ENCODE peak calls at places on chromosomes 3 and 15, in six cellular contexts. One of them, this sample, is unnamed.

GRCh38 chr15:40858706-40859105 is 14.9 kb downstream of the SPINT1 start:
- DNase-seq in omental fat pad: no peak
- DNase-seq in WTC11: no peak
- DNase-seq in coronary artery: no peak
- DNase-seq in body of pancreas: peak; percentile 49
- DNase-seq in PC-3: no peak
- DNase-seq in this sample: no peak

GRCh38 chr3:132196113-132196512 is 121.1 kb upstream of the ACP3 start:
- DNase-seq in omental fat pad: no peak
- DNase-seq in WTC11: no peak
- DNase-seq in coronary artery: no peak
- DNase-seq in body of pancreas: no peak
- DNase-seq in PC-3: no peak
- DNase-seq in this sample: no peak

GRCh38 chr3:179544981-179545645 is 17.6 kb upstream of the ACTL6A start:
- DNase-seq in omental fat pad: no peak
- DNase-seq in WTC11: no peak
- DNase-seq in coronary artery: no peak
- DNase-seq in body of pancreas: no peak
- DNase-seq in PC-3: peak; percentile 52
- DNase-seq in this sample: no peak

GRCh38 chr15:72801590-72802345 is 18.2 kb upstream of the ADPGK start:
- DNase-seq in omental fat pad: no peak
- DNase-seq in WTC11: no peak
- DNase-seq in coronary artery: no peak
- DNase-seq in body of pancreas: no peak
- DNase-seq in PC-3: no peak
- DNase-seq in this sample: no peak

GRCh38 chr3:13414040-13414729 is 5.9 kb downstream of the NUP210 start:
- DNase-seq in omental fat pad: no peak
- DNase-seq in WTC11: no peak
- DNase-seq in coronary artery: no peak
- DNase-seq in body of pancreas: no peak
- DNase-seq in PC-3: peak; percentile 51
- DNase-seq in this sample: no peak

GRCh38 chr3:171200052-171201029 is 173.8 kb upstream of the SLC2A2 start:
- DNase-seq in omental fat pad: no peak
- DNase-seq in WTC11: no peak
- DNase-seq in coronary artery: no peak
- DNase-seq in body of pancreas: no peak
- DNase-seq in PC-3: no peak
- DNase-seq in this sample: no peak

GRCh38 chr3:10116138-10116460 is 624 bp downstream of the BRK1 start:
- DNase-seq in omental fat pad: no peak
- DNase-seq in WTC11: no peak
- DNase-seq in coronary artery: no peak
- DNase-seq in body of pancreas: no peak
- DNase-seq in PC-3: peak; percentile 42
- DNase-seq in this sample: no peak

GRCh38 chr15:66651198-66651597 is 50.8 kb upstream of the SMAD6 start:
- DNase-seq in omental fat pad: no peak
- DNase-seq in WTC11: no peak
- DNase-seq in coronary artery: no peak
- DNase-seq in body of pancreas: no peak
- DNase-seq in PC-3: no peak
- DNase-seq in this sample: no peak

GRCh38 chr15:77497108-77497737 is 76.5 kb downstream of the HMG20A start:
- DNase-seq in omental fat pad: no peak
- DNase-seq in WTC11: peak; percentile 42
- DNase-seq in coronary artery: no peak
- DNase-seq in body of pancreas: peak; percentile 69
- DNase-seq in PC-3: no peak
- DNase-seq in this sample: no peak

GRCh38 chr15:88644741-88645140 is 5.9 kb downstream of the ISG20 start:
- DNase-seq in omental fat pad: no peak
- DNase-seq in WTC11: no peak
- DNase-seq in coronary artery: peak; percentile 62
- DNase-seq in body of pancreas: no peak
- DNase-seq in PC-3: no peak
- DNase-seq in this sample: no peak

GRCh38 chr15:23912191-23912590 is 225.1 kb upstream of the NDN start:
- DNase-seq in omental fat pad: no peak
- DNase-seq in WTC11: peak; percentile 70
- DNase-seq in coronary artery: no peak
- DNase-seq in body of pancreas: peak; percentile 20
- DNase-seq in PC-3: no peak
- DNase-seq in this sample: peak; percentile 68

GRCh38 chr3:25103391-25103790 is 324.7 kb upstream of the RARB start:
- DNase-seq in omental fat pad: no peak
- DNase-seq in WTC11: no peak
- DNase-seq in coronary artery: no peak
- DNase-seq in body of pancreas: no peak
- DNase-seq in PC-3: no peak
- DNase-seq in this sample: no peak

DNA sequence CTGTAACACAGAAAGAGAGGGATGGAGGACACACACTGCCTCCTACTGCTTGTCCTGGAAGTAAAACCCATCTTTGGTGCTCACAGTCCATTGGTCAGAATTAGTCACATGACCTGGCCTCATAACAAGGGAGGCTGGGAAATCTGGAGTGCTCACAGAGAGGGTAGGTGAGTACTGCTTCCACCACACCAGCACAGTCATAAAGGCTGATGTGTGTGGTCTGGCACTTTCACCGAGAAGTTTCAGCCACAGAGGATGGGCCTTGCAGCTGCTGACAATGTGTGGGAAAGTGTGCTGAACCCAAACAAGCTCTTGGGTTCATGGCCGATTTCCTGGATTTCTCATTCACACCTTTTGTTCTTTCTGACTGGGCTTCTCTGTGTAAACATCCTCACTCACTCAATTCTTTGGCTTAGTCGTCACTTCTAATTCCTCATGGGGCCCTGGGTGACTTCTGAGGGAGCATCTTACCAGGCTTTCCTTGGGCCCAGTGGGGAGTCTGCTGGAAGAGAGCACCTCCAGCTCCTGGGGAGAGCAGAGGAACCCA is 100.7 kb downstream of the ASB7 start:
- DNase-seq in omental fat pad: no peak
- DNase-seq in WTC11: no peak
- DNase-seq in coronary artery: peak; percentile 19
- DNase-seq in body of pancreas: no peak
- DNase-seq in PC-3: peak; percentile 70
- DNase-seq in this sample: no peak
- TF ChIP-seq CTCF in omental fat pad: no peak
- TF ChIP-seq CTCF in WTC11: no peak
- TF ChIP-seq CTCF in coronary artery: no peak
- TF ChIP-seq CTCF in body of pancreas: no peak
- TF ChIP-seq CTCF in PC-3: peak; percentile 45
- TF ChIP-seq CTCF in this sample: no peak

GRCh38 chr3:113339616-113340244 is 101.6 kb downstream of the CFAP44 start:
- DNase-seq in omental fat pad: no peak
- DNase-seq in WTC11: no peak
- DNase-seq in coronary artery: no peak
- DNase-seq in body of pancreas: no peak
- DNase-seq in PC-3: peak; percentile 17
- DNase-seq in this sample: no peak
- TF ChIP-seq CTCF in omental fat pad: no peak
- TF ChIP-seq CTCF in WTC11: no peak
- TF ChIP-seq CTCF in coronary artery: no peak
- TF ChIP-seq CTCF in body of pancreas: no peak
- TF ChIP-seq CTCF in PC-3: peak; percentile 64
- TF ChIP-seq CTCF in this sample: no peak

DNA sequence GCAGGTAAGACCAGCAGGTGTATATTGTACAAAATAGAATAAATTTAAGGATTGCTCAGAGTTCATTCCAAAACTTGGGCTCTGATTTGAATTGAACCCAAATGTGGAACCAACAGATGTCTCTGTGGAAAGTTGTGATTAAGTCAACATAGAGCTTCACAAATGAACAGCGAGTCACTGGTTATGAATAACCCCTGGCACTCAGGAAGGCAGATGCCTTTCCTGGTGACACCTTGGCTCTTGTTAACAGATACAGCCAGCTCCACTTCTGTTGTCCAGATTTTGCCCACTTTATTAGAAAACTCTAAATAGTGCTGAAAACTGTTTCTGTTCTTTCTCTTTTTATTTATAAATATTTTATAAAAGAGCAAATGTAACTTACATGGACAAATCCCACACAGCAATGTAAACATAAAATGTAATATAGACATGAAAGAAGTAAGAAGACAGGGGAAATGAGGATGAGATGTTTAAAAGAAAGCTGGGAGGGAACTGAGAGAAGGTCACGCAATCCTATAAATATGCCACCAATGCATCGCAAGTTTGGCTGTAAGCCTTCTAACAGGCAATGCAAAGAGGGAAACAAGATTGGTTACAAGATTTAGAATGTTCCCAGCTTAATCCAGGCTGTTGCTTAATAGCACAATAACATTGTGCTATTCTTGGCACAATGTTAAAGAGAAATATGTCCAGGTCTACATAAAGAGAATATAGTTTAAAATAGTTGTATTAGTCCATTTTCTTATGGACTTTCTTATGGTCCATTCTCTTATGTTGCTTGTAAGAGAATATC is 495.5 kb downstream of the TAFA4 start:
- DNase-seq in omental fat pad: no peak
- DNase-seq in WTC11: no peak
- DNase-seq in coronary artery: no peak
- DNase-seq in body of pancreas: no peak
- DNase-seq in PC-3: no peak
- DNase-seq in this sample: no peak
- TF ChIP-seq CTCF in omental fat pad: no peak
- TF ChIP-seq CTCF in WTC11: no peak
- TF ChIP-seq CTCF in coronary artery: no peak
- TF ChIP-seq CTCF in body of pancreas: no peak
- TF ChIP-seq CTCF in PC-3: no peak
- TF ChIP-seq CTCF in this sample: no peak

GRCh38 chr3:17469954-17470353 is 272.5 kb downstream of the TBC1D5 start:
- DNase-seq in omental fat pad: no peak
- DNase-seq in WTC11: no peak
- DNase-seq in coronary artery: no peak
- DNase-seq in body of pancreas: no peak
- DNase-seq in PC-3: no peak
- DNase-seq in this sample: no peak

GRCh38 chr3:17478673-17479072 is 263.8 kb downstream of the TBC1D5 start:
- DNase-seq in omental fat pad: no peak
- DNase-seq in WTC11: no peak
- DNase-seq in coronary artery: no peak
- DNase-seq in body of pancreas: no peak
- DNase-seq in PC-3: peak; percentile 72
- DNase-seq in this sample: no peak

GRCh38 chr3:17469520-17469919 is 272.9 kb downstream of the TBC1D5 start:
- DNase-seq in omental fat pad: no peak
- DNase-seq in WTC11: no peak
- DNase-seq in coronary artery: no peak
- DNase-seq in body of pancreas: no peak
- DNase-seq in PC-3: peak; percentile 46
- DNase-seq in this sample: no peak

DNA sequence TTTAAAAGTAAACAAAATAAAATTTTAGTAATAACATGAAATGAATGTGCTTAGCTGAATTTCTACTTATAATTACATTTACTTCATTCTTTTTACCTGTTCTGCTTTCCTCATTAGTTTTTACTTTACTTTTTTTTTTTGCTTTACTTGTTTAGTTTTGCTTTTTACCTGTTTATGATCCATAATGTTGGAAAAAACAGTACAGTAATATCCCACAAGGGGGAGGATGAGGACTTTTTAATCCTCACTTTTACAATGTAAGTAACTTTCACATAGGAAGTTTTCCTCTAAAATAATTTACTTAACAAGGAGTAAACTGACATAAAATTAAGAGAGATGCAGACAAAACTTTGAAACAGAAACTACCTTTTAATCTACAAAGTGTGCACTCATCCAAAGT is 268.7 kb downstream of the TBC1D5 start:
- DNase-seq in omental fat pad: no peak
- DNase-seq in WTC11: no peak
- DNase-seq in coronary artery: no peak
- DNase-seq in body of pancreas: no peak
- DNase-seq in PC-3: peak; percentile 40
- DNase-seq in this sample: no peak
- TF ChIP-seq CTCF in omental fat pad: no peak
- TF ChIP-seq CTCF in WTC11: no peak
- TF ChIP-seq CTCF in coronary artery: no peak
- TF ChIP-seq CTCF in body of pancreas: peak; percentile 16
- TF ChIP-seq CTCF in PC-3: peak; percentile 66
- TF ChIP-seq CTCF in this sample: no peak

GRCh38 chr3:126134219-126134975 is 46.0 kb downstream of the ALDH1L1 start:
- DNase-seq in omental fat pad: no peak
- DNase-seq in WTC11: peak; percentile 80
- DNase-seq in coronary artery: peak; percentile 75
- DNase-seq in body of pancreas: peak; percentile 71
- DNase-seq in PC-3: peak; percentile 54
- DNase-seq in this sample: peak; percentile 85

GRCh38 chr3:126130981-126131750 is 47.2 kb upstream of the SLC41A3 start:
- DNase-seq in omental fat pad: peak; percentile 12
- DNase-seq in WTC11: peak; percentile 5
- DNase-seq in coronary artery: peak; percentile 60
- DNase-seq in body of pancreas: peak; percentile 8
- DNase-seq in PC-3: no peak
- DNase-seq in this sample: no peak

GRCh38 chr3:126131881-126132750 is 48.2 kb upstream of the SLC41A3 start:
- DNase-seq in omental fat pad: peak; percentile 3
- DNase-seq in WTC11: peak; percentile 5
- DNase-seq in coronary artery: peak; percentile 54
- DNase-seq in body of pancreas: peak; percentile 9
- DNase-seq in PC-3: no peak
- DNase-seq in this sample: peak; percentile 1

GRCh38 chr3:126133606-126134005 is 46.8 kb downstream of the ALDH1L1 start:
- DNase-seq in omental fat pad: peak; percentile 6
- DNase-seq in WTC11: peak; percentile 5
- DNase-seq in coronary artery: peak; percentile 46
- DNase-seq in body of pancreas: peak; percentile 10
- DNase-seq in PC-3: no peak
- DNase-seq in this sample: no peak

DNA sequence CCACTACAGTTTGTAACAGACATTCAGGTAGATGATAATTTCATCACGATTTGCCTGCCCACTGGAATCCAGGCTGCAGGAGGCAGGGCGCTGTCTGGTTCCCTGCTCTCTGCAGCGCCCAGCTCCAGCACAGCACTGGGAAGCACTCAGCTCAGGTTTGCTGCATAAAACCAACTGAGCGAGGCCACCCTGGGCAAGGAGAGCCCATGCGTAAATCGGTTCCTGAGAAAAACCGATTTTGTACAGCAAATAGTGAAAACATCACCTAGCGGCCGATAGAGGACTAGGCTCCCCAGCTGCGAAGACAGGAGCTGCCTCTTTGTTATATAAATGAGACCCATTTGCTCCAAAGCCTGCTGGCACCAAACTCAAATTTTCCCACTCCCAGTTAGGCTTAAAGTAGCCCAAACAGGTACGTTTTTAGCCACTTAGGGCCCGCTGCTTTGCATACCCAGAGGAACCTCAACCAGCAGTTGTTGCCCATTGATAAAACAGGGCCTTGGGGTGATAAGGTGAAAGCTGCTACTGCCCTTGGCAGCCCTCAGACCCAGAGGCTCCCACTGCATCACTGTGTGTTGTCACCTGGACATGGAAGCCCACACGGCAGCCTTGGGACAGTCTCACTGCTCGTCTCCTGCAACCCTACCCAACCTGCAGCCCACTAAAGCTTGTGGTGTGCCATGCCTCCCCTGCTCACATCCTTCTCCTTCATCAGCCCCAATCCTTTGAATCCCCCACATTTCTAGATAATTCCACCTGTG is 47.5 kb downstream of the ALDH1L1 start:
- DNase-seq in omental fat pad: peak; percentile 11
- DNase-seq in WTC11: peak; percentile 53
- DNase-seq in coronary artery: peak; percentile 41
- DNase-seq in body of pancreas: peak; percentile 7
- DNase-seq in PC-3: peak; percentile 16
- DNase-seq in this sample: peak; percentile 28
- TF ChIP-seq CTCF in omental fat pad: no peak
- TF ChIP-seq CTCF in WTC11: peak; percentile 27
- TF ChIP-seq CTCF in coronary artery: no peak
- TF ChIP-seq CTCF in body of pancreas: no peak
- TF ChIP-seq CTCF in PC-3: peak; percentile 51
- TF ChIP-seq CTCF in this sample: peak; percentile 44

This sample was measured in nephron progenitor cell.